ENCODE peak calls at places on chromosomes 11 and 22, in nine cellular contexts. X is lung microvascular endothelial cell, L is pancreas, Q is MCF 10A, V is HCEC 1CT, B is GOT3, F is GM12891, T is Right ventricle myocardium superior, P is NCI-H345. K is an unnamed sample.

GRCh38 chr11:17414317-17414737 is 25.9 kb upstream of the KCNJ11 start:
- DNase-seq in X (no peak), L (peak; percentile 78), Q (no peak), V (no peak), B (no peak), F (no peak), T (no peak), P (peak; percentile 75), K (no peak)

GRCh38 chr11:59463176-59463575 is 6.4 kb downstream of the OR4D6 start:
- DNase-seq in X (peak; percentile 29), L (no peak), Q (peak; percentile 17), V (peak; percentile 56), B (no peak), F (no peak), T (no peak), P (no peak), K (no peak)

GRCh38 chr11:46413755-46414465 is 22.3 kb upstream of the CHRM4 start:
- DNase-seq in X (no peak), L (no peak), Q (no peak), V (no peak), B (no peak), F (no peak), T (no peak), P (peak; percentile 75), K (no peak)

GRCh38 chr11:117424781-117425180 is 97.1 kb downstream of the CEP164 start:
- DNase-seq in X (no peak), L (no peak), Q (no peak), V (no peak), B (no peak), F (no peak), T (no peak), P (no peak), K (no peak)

GRCh38 chr11:67312187-67313021 is 9.1 kb downstream of the SSH3 start:
- DNase-seq in X (no peak), L (no peak), Q (peak; percentile 75), V (no peak), B (no peak), F (no peak), T (no peak), P (no peak), K (no peak)

GRCh38 chr11:132278801-132279574 is 908.6 kb downstream of the NTM start:
- DNase-seq in X (peak; percentile 4), L (no peak), Q (no peak), V (peak; percentile 4), B (no peak), F (no peak), T (no peak), P (peak; percentile 29), K (no peak)

GRCh38 chr11:58963551-58964075 is 24.3 kb downstream of the GLYATL1 start:
- DNase-seq in X (no peak), L (peak; percentile 44), Q (no peak), V (peak; percentile 56), B (no peak), F (no peak), T (no peak), P (no peak), K (no peak)

GRCh38 chr11:35526370-35526792 is 965 bp upstream of the PAMR1 start:
- DNase-seq in X (no peak), L (no peak), Q (no peak), V (peak; percentile 71), B (no peak), F (no peak), T (no peak), P (no peak), K (no peak)

GRCh38 chr11:66743271-66743968 is 14.4 kb upstream of the SPTBN2 start:
- DNase-seq in X (no peak), L (peak; percentile 21), Q (peak; percentile 98), V (no peak), B (no peak), F (no peak), T (no peak), P (no peak), K (no peak)

GRCh38 chr22:38080847-38081635 is 2.9 kb downstream of the SLC16A8 start:
- DNase-seq in X (peak; percentile 47), L (no peak), Q (no peak), V (no peak), B (no peak), F (no peak), T (peak; percentile 62), P (no peak), K (no peak)

GRCh38 chr11:19075636-19076035 is 15.1 kb upstream of the MRGPRX2 start:
- DNase-seq in X (no peak), L (no peak), Q (no peak), V (no peak), B (no peak), F (no peak), T (no peak), P (no peak), K (no peak)

GRCh38 chr11:8646873-8647272 is 35.6 kb downstream of the TRIM66 start:
- DNase-seq in X (no peak), L (no peak), Q (no peak), V (no peak), B (no peak), F (no peak), T (no peak), P (no peak), K (no peak)

GRCh38 chr11:120284272-120284671 is 40.8 kb upstream of the TLCD5 start:
- DNase-seq in X (no peak), L (no peak), Q (no peak), V (no peak), B (no peak), F (no peak), T (no peak), P (peak; percentile 8), K (no peak)

GRCh38 chr11:369336-370018 is at the start of gene B4GALNT4:
- DNase-seq in X (no peak), L (no peak), Q (peak; percentile 56), V (no peak), B (no peak), F (peak; percentile 53), T (peak; percentile 44), P (peak; percentile 40), K (peak; percentile 16)

GRCh38 chr11:117387992-117388765 is 60.5 kb downstream of the CEP164 start:
- DNase-seq in X (no peak), L (no peak), Q (no peak), V (peak; percentile 2), B (no peak), F (no peak), T (no peak), P (no peak), K (no peak)

GRCh38 chr22:37989146-37990045 is 5.0 kb upstream of the SOX10 start:
- DNase-seq in X (no peak), L (no peak), Q (no peak), V (no peak), B (no peak), F (no peak), T (no peak), P (no peak), K (no peak)

GRCh38 chr11:3221408-3222002 is 2.9 kb upstream of the MRGPRG start:
- DNase-seq in X (no peak), L (no peak), Q (no peak), V (no peak), B (no peak), F (no peak), T (peak; percentile 32), P (no peak), K (no peak)

GRCh38 chr11:50174189-50174588 is 141.5 kb downstream of the OR4C45 start:
- DNase-seq in X (peak; percentile 0), L (no peak), Q (peak; percentile 74), V (peak; percentile 0), B (peak; percentile 12), F (no peak), T (no peak), P (no peak), K (no peak)

GRCh38 chr11:78250099-78250498 is 61.4 kb downstream of the USP35 start:
- DNase-seq in X (no peak), L (no peak), Q (no peak), V (no peak), B (no peak), F (no peak), T (no peak), P (no peak), K (no peak)

GRCh38 chr11:79950741-79951140 is 509.9 kb upstream of the TENM4 start:
- DNase-seq in X (no peak), L (no peak), Q (no peak), V (no peak), B (no peak), F (no peak), T (no peak), P (no peak), K (no peak)

GRCh38 chr11:10488581-10489443 is 33.7 kb downstream of the AMPD3 start:
- DNase-seq in X (no peak), L (no peak), Q (peak; percentile 89), V (no peak), B (no peak), F (no peak), T (no peak), P (no peak), K (no peak)

GRCh38 chr11:63490551-63491239 is at the start of gene PLAAT5:
- DNase-seq in X (peak; percentile 5), L (peak; percentile 32), Q (no peak), V (no peak), B (no peak), F (no peak), T (peak; percentile 75), P (no peak), K (no peak)

GRCh38 chr11:9804414-9804902 is 140.6 kb downstream of the SWAP70 start:
- DNase-seq in X (no peak), L (no peak), Q (no peak), V (no peak), B (no peak), F (no peak), T (no peak), P (no peak), K (no peak)

GRCh38 chr11:45097721-45098493 is 48.5 kb upstream of the PRDM11 start:
- DNase-seq in X (peak; percentile 58), L (peak; percentile 27), Q (peak; percentile 80), V (peak; percentile 78), B (no peak), F (no peak), T (no peak), P (no peak), K (no peak)

K was measured in amniotic stem cell.